ENCODE peak calls at places on chromosomes 16 and 17, in eight cellular contexts. L, X, J, T, U, P, R and S are unnamed samples.

GRCh38 chr17:57834146-57834741 is 15.6 kb downstream of the MRPS23 start:
- DNase-seq in L (no peak), X (peak), J (peak), T (peak), U (no peak), P (peak), R (no peak), S (no peak)

GRCh38 chr17:45341389-45342158 is 24.8 kb upstream of the MAP3K14 start:
- DNase-seq in L (no peak), X (peak), J (no peak), T (peak), U (no peak), P (peak), R (no peak), S (no peak)

GRCh38 chr17:36544049-36544319 is 735 bp upstream of the GGNBP2 start:
- DNase-seq in L (no peak), X (peak), J (peak), T (peak), U (no peak), P (peak), R (no peak), S (peak)

GRCh38 chr16:49681449-49681848 is 174.5 kb downstream of the ZNF423 start:
- DNase-seq in L (no peak), X (no peak), J (no peak), T (no peak), U (no peak), P (no peak), R (no peak), S (no peak)

GRCh38 chr16:53099318-53100130 is 44.7 kb downstream of the CHD9 start:
- DNase-seq in L (no peak), X (peak), J (peak), T (peak), U (peak), P (peak), R (no peak), S (peak)

GRCh38 chr16:832652-833336 is 32.3 kb upstream of the GNG13 start:
- DNase-seq in L (no peak), X (no peak), J (no peak), T (no peak), U (no peak), P (no peak), R (no peak), S (no peak)

GRCh38 chr16:84986102-84986501 is 25.2 kb downstream of the ZDHHC7 start:
- DNase-seq in L (no peak), X (no peak), J (no peak), T (no peak), U (no peak), P (no peak), R (no peak), S (no peak)

GRCh38 chr16:84930298-84931106 is 80.8 kb downstream of the ZDHHC7 start:
- DNase-seq in L (no peak), X (no peak), J (no peak), T (no peak), U (no peak), P (no peak), R (no peak), S (no peak)

GRCh38 chr16:22007509-22008214 is at the start of gene MOSMO:
- DNase-seq in L (no peak), X (peak), J (peak), T (peak), U (peak), P (peak), R (peak), S (peak)

GRCh38 chr16:84545114-84545737 is 40.8 kb upstream of the MEAK7 start:
- DNase-seq in L (no peak), X (no peak), J (no peak), T (no peak), U (no peak), P (no peak), R (no peak), S (no peak)

GRCh38 chr17:41678907-41679739 is 9.6 kb upstream of the EIF1 start:
- DNase-seq in L (no peak), X (peak), J (no peak), T (no peak), U (peak), P (no peak), R (peak), S (no peak)

GRCh38 chr16:23296994-23297393 is 5.1 kb upstream of the SCNN1B start:
- DNase-seq in L (no peak), X (peak), J (no peak), T (peak), U (no peak), P (peak), R (no peak), S (peak)

GRCh38 chr16:88303890-88304819 is 78.6 kb upstream of the ZNF469 start:
- DNase-seq in L (no peak), X (peak), J (no peak), T (no peak), U (no peak), P (peak), R (no peak), S (no peak)

GRCh38 chr16:20910781-20911321 is 10.3 kb downstream of the LYRM1 start:
- DNase-seq in L (no peak), X (peak), J (no peak), T (no peak), U (no peak), P (no peak), R (no peak), S (no peak)

GRCh38 chr16:50323335-50324011 is 45.3 kb downstream of the BRD7 start:
- DNase-seq in L (peak), X (peak), J (no peak), T (no peak), U (no peak), P (no peak), R (no peak), S (no peak)

GRCh38 chr16:57028086-57028485 is 38.7 kb downstream of the NLRC5 start:
- DNase-seq in L (no peak), X (no peak), J (no peak), T (peak), U (no peak), P (no peak), R (no peak), S (no peak)

GRCh38 chr17:3904486-3904885 is 11.6 kb upstream of the CAMKK1 start:
- DNase-seq in L (no peak), X (no peak), J (no peak), T (no peak), U (no peak), P (no peak), R (peak), S (no peak)

GRCh38 chr16:31087971-31088370 is 772 bp downstream of the PRSS53 start:
- DNase-seq in L (no peak), X (no peak), J (no peak), T (no peak), U (no peak), P (no peak), R (no peak), S (no peak)

GRCh38 chr17:10149573-10150399 is 48.6 kb downstream of the GAS7 start:
- DNase-seq in L (no peak), X (peak), J (no peak), T (no peak), U (no peak), P (no peak), R (peak), S (no peak)

GRCh38 chr16:5349661-5350060 is 252.1 kb upstream of the EEF2KMT start:
- DNase-seq in L (no peak), X (no peak), J (no peak), T (no peak), U (no peak), P (no peak), R (no peak), S (no peak)

GRCh38 chr17:59746849-59747445 is 39.5 kb downstream of the VMP1 start:
- DNase-seq in L (no peak), X (peak), J (no peak), T (peak), U (no peak), P (peak), R (no peak), S (peak)

GRCh38 chr16:82070656-82071369 is 35.8 kb downstream of the HSD17B2 start:
- DNase-seq in L (no peak), X (peak), J (no peak), T (no peak), U (no peak), P (peak), R (no peak), S (no peak)

GRCh38 chr17:30299000-30299399 is 7.3 kb upstream of the BLMH start:
- DNase-seq in L (no peak), X (peak), J (no peak), T (no peak), U (no peak), P (no peak), R (no peak), S (no peak)